ENCODE peak calls at places on chromosomes 2 and 18, in seven cellular contexts. One of them, this sample, is unnamed.

GRCh38 chr2:99765919-99766318 is 276.1 kb upstream of the REV1 start:
- DNase-seq in natural killer cell treated with Interleukin-12 subunit alpha and Interleukin-12 subunit beta and Interleukin-15 and Interleukin-18, amount 100 ng/mL, for 72 hours: no peak
- DNase-seq in right cardiac atrium: no peak
- DNase-seq in activated gamma-delta T cell treated with anti-CD3 and anti-CD28 coated beads, Interleukin-2, amount 50 U/mL, for 16 hours: no peak
- DNase-seq in activated CD4-positive, alpha-beta T cell treated with anti-CD3 and anti-CD28 coated beads, Interleukin-2, amount 50 U/mL, for 24 hours: no peak
- DNase-seq in RCC 7860: no peak
- DNase-seq in H9: no peak
- DNase-seq in this sample: no peak

GRCh38 chr2:112293636-112294401 is 18.4 kb downstream of the ZC3H6 start:
- DNase-seq in activated CD4-positive, alpha-beta T cell treated with anti-CD3 and anti-CD28 coated beads, Interleukin-2, amount 50 U/mL, for 24 hours: no peak
- DNase-seq in right cardiac atrium: no peak
- DNase-seq in RCC 7860: no peak
- DNase-seq in natural killer cell treated with Interleukin-12 subunit alpha and Interleukin-12 subunit beta and Interleukin-15 and Interleukin-18, amount 100 ng/mL, for 72 hours: no peak
- DNase-seq in H9: no peak
- DNase-seq in activated gamma-delta T cell treated with anti-CD3 and anti-CD28 coated beads, Interleukin-2, amount 50 U/mL, for 16 hours: no peak
- DNase-seq in this sample: no peak

GRCh38 chr2:9101763-9102425 is 98.4 kb upstream of the MBOAT2 start:
- DNase-seq in activated gamma-delta T cell treated with anti-CD3 and anti-CD28 coated beads, Interleukin-2, amount 50 U/mL, for 16 hours: no peak
- DNase-seq in right cardiac atrium: no peak
- DNase-seq in H9: no peak
- DNase-seq in natural killer cell treated with Interleukin-12 subunit alpha and Interleukin-12 subunit beta and Interleukin-15 and Interleukin-18, amount 100 ng/mL, for 72 hours: no peak
- DNase-seq in RCC 7860: no peak
- DNase-seq in activated CD4-positive, alpha-beta T cell treated with anti-CD3 and anti-CD28 coated beads, Interleukin-2, amount 50 U/mL, for 24 hours: no peak
- DNase-seq in this sample: no peak

GRCh38 chr2:30777662-30778505 is 29.4 kb downstream of the CAPN13 start:
- DNase-seq in activated CD4-positive, alpha-beta T cell treated with anti-CD3 and anti-CD28 coated beads, Interleukin-2, amount 50 U/mL, for 24 hours: no peak
- DNase-seq in natural killer cell treated with Interleukin-12 subunit alpha and Interleukin-12 subunit beta and Interleukin-15 and Interleukin-18, amount 100 ng/mL, for 72 hours: no peak
- DNase-seq in right cardiac atrium: no peak
- DNase-seq in RCC 7860: no peak
- DNase-seq in activated gamma-delta T cell treated with anti-CD3 and anti-CD28 coated beads, Interleukin-2, amount 50 U/mL, for 16 hours: no peak
- DNase-seq in H9: peak; percentile 9
- DNase-seq in this sample: no peak

GRCh38 chr18:51032193-51032592 is 2.2 kb downstream of the SMAD4 start:
- DNase-seq in right cardiac atrium: no peak
- DNase-seq in RCC 7860: no peak
- DNase-seq in activated CD4-positive, alpha-beta T cell treated with anti-CD3 and anti-CD28 coated beads, Interleukin-2, amount 50 U/mL, for 24 hours: no peak
- DNase-seq in activated gamma-delta T cell treated with anti-CD3 and anti-CD28 coated beads, Interleukin-2, amount 50 U/mL, for 16 hours: no peak
- DNase-seq in natural killer cell treated with Interleukin-12 subunit alpha and Interleukin-12 subunit beta and Interleukin-15 and Interleukin-18, amount 100 ng/mL, for 72 hours: no peak
- DNase-seq in H9: no peak
- DNase-seq in this sample: no peak

GRCh38 chr2:217277646-217278048 is 417.8 kb upstream of the TNP1 start:
- DNase-seq in H9: no peak
- DNase-seq in activated CD4-positive, alpha-beta T cell treated with anti-CD3 and anti-CD28 coated beads, Interleukin-2, amount 50 U/mL, for 24 hours: no peak
- DNase-seq in activated gamma-delta T cell treated with anti-CD3 and anti-CD28 coated beads, Interleukin-2, amount 50 U/mL, for 16 hours: no peak
- DNase-seq in RCC 7860: peak; percentile 82
- DNase-seq in right cardiac atrium: no peak
- DNase-seq in natural killer cell treated with Interleukin-12 subunit alpha and Interleukin-12 subunit beta and Interleukin-15 and Interleukin-18, amount 100 ng/mL, for 72 hours: no peak
- DNase-seq in this sample: no peak

GRCh38 chr2:136359121-136359965 is 241.4 kb upstream of the CXCR4 start:
- DNase-seq in right cardiac atrium: no peak
- DNase-seq in activated CD4-positive, alpha-beta T cell treated with anti-CD3 and anti-CD28 coated beads, Interleukin-2, amount 50 U/mL, for 24 hours: peak; percentile 23
- DNase-seq in natural killer cell treated with Interleukin-12 subunit alpha and Interleukin-12 subunit beta and Interleukin-15 and Interleukin-18, amount 100 ng/mL, for 72 hours: no peak
- DNase-seq in H9: no peak
- DNase-seq in activated gamma-delta T cell treated with anti-CD3 and anti-CD28 coated beads, Interleukin-2, amount 50 U/mL, for 16 hours: no peak
- DNase-seq in RCC 7860: no peak
- DNase-seq in this sample: no peak

GRCh38 chr2:103005386-103005785 is 243.6 kb downstream of the TMEM182 start:
- DNase-seq in H9: no peak
- DNase-seq in activated gamma-delta T cell treated with anti-CD3 and anti-CD28 coated beads, Interleukin-2, amount 50 U/mL, for 16 hours: no peak
- DNase-seq in activated CD4-positive, alpha-beta T cell treated with anti-CD3 and anti-CD28 coated beads, Interleukin-2, amount 50 U/mL, for 24 hours: no peak
- DNase-seq in RCC 7860: no peak
- DNase-seq in right cardiac atrium: no peak
- DNase-seq in natural killer cell treated with Interleukin-12 subunit alpha and Interleukin-12 subunit beta and Interleukin-15 and Interleukin-18, amount 100 ng/mL, for 72 hours: no peak
- DNase-seq in this sample: no peak

GRCh38 chr2:176415946-176416499 is 146.8 kb downstream of the MTX2 start:
- DNase-seq in right cardiac atrium: no peak
- DNase-seq in activated CD4-positive, alpha-beta T cell treated with anti-CD3 and anti-CD28 coated beads, Interleukin-2, amount 50 U/mL, for 24 hours: no peak
- DNase-seq in natural killer cell treated with Interleukin-12 subunit alpha and Interleukin-12 subunit beta and Interleukin-15 and Interleukin-18, amount 100 ng/mL, for 72 hours: no peak
- DNase-seq in H9: no peak
- DNase-seq in RCC 7860: no peak
- DNase-seq in activated gamma-delta T cell treated with anti-CD3 and anti-CD28 coated beads, Interleukin-2, amount 50 U/mL, for 16 hours: no peak
- DNase-seq in this sample: no peak

GRCh38 chr2:54065411-54065810 is 50.0 kb upstream of the ACYP2 start:
- DNase-seq in H9: no peak
- DNase-seq in activated CD4-positive, alpha-beta T cell treated with anti-CD3 and anti-CD28 coated beads, Interleukin-2, amount 50 U/mL, for 24 hours: no peak
- DNase-seq in RCC 7860: peak; percentile 48
- DNase-seq in activated gamma-delta T cell treated with anti-CD3 and anti-CD28 coated beads, Interleukin-2, amount 50 U/mL, for 16 hours: no peak
- DNase-seq in right cardiac atrium: no peak
- DNase-seq in natural killer cell treated with Interleukin-12 subunit alpha and Interleukin-12 subunit beta and Interleukin-15 and Interleukin-18, amount 100 ng/mL, for 72 hours: no peak
- DNase-seq in this sample: no peak

This sample was measured in activated T-helper 1 cell treated with anti-CD3 and anti-CD28 coated beads, Interleukin-2, amount 50 U/mL, for 16 hours.